ENCODE peak calls at places on chromosome 1, in five cellular contexts. K is Panc1, O is colonic mucosa, P is breast epithelium, B is left ventricle myocardium inferior. S is an unnamed sample. For H3K4me1, the result is how much of the 10 kb centered on the place peaks cover.

GRCh38 chr1:207022996-207023679 is 9.4 kb downstream of the C1orf116 start:
- DNase-seq in K (no peak), O (no peak), P (no peak), B (no peak), S (no peak)

GRCh38 chr1:197170538-197170937 is 24.1 kb upstream of the ASPM start:
- DNase-seq in K (no peak), O (no peak), P (no peak), B (no peak), S (no peak)

GRCh38 chr1:3454811-3455618 is 550 bp downstream of the ARHGEF16 start:
- DNase-seq in K (no peak), O (peak), P (no peak), B (peak), S (no peak)

GRCh38 chr1:59375321-59376220 is 78.7 kb downstream of the FGGY start:
- DNase-seq in K (peak), O (no peak), P (no peak), B (no peak), S (no peak)

GRCh38 chr1:198117267-198117666 is 39.5 kb upstream of the NEK7 start:
- DNase-seq in K (no peak), O (no peak), P (no peak), B (no peak), S (no peak)

GRCh38 chr1:185595835-185596667 is 138.1 kb upstream of the HMCN1 start:
- DNase-seq in K (peak), O (peak), P (no peak), B (no peak), S (no peak)

GRCh38 chr1:201229095-201229494 is 38.5 kb downstream of the IGFN1 start:
- DNase-seq in K (no peak), O (peak), P (no peak), B (no peak), S (no peak)

GRCh38 chr1:93552751-93553455 is 105.0 kb downstream of the FNBP1L start:
- DNase-seq in K (no peak), O (peak), P (no peak), B (peak), S (no peak)

GRCh38 chr1:160830321-160831153 is 32.1 kb downstream of the CD244 start:
- DNase-seq in K (peak), O (peak), P (peak), B (no peak), S (no peak)

GRCh38 chr1:165364432-165365133 is 8.1 kb upstream of the LMX1A start:
- DNase-seq in K (no peak), O (no peak), P (peak), B (peak), S (no peak)

GRCh38 chr1:157404063-157404501 is 148.2 kb downstream of the FCRL5 start:
- DNase-seq in K (no peak), O (no peak), P (no peak), B (no peak), S (no peak)
- H3K27ac ChIP-seq in K (no peak), O (no peak), P (no peak), B (no peak), S (no peak)

GRCh38 chr1:228073870-228074545 is 8.5 kb upstream of the ARF1 start:
- DNase-seq in K (no peak), O (no peak), P (no peak), B (peak), S (no peak)
- TF ChIP-seq CTCF in K (no peak), O (no peak), P (peak), B (no peak), S (no peak)

DNA sequence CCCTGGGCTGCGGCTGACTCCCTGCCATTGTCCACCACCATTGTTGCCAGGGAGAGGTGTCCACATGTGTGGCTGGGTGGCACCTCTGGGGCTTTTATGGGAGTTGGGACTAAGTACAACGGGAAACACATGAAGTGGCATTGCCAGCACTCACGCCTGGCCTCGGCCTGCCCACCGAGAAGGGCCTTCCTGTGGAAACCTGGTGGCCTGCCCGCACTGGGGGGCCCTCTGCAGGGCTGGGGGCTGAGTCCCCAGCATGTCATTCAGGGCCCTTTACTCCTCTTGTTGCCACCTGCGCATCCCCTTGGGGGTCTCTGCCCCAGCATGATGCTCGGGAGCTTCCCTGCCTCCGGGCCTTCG is 35.5 kb upstream of the RUNX3 start:
- DNase-seq in K (no peak), O (no peak), P (no peak), B (no peak), S (no peak)
- H3K4me1 ChIP-seq in K (under half), O (under half), P (under half), B (under half), S (under half)

DNA sequence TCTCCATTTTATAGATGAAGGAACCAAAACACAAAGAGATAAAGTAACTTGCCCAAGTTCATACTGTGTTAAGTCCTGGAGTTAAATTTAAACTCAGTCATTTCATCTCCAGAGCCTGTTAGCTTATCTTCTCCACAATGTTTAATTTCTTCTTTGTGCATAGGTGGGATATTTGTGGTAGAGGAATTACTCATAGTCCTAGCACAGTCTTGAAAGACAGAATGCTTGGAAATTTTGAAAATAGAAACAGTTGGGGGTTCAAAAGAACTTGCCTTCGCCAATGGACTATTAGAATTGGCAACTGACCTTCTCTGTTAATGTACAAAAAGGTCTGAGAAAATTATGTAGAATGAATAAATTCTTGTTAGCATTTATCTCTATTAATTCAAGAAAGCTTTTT is 832.0 kb upstream of the PRMT6 start:
- DNase-seq in K (no peak), O (no peak), P (no peak), B (no peak), S (no peak)
- H3K27ac ChIP-seq in K (no peak), O (no peak), P (no peak), B (no peak), S (no peak)

GRCh38 chr1:28194326-28195035 is 18.0 kb upstream of the PTAFR start:
- DNase-seq in K (no peak), O (no peak), P (no peak), B (no peak), S (no peak)
- TF ChIP-seq CTCF in K (no peak), O (no peak), P (no peak), B (no peak), S (no peak)

DNA sequence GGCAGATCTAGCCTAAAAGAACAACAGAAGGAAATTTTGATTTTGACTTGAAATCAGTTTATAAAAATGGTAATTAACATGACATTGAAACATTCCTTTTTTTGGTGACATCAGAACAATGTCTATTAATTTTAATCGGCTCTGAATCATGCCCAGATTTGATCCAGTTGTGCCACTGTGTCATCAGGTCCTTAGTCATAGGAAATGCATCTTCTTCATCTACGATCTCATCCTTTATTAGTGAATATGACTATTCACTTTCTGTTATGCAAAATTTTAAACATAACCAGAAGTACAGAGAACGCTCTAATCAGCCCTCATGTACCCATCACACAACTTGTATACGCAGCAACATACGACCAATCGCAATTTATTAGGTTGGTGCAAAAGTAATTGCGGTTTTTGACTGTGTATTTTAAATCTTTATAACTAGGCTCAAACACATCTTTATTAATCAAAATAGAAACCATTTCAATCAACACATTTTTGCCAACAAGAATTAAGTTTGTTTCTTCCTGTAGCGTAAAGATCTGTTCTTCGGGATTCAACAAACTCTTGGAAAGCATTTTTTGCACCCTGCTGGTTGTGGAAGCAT is 40.3 kb upstream of the TLR5 start:
- DNase-seq in K (no peak), O (no peak), P (no peak), B (no peak), S (no peak)
- H3K4me1 ChIP-seq in K (under half), O (under half), P (under half), B (under half), S (under half)

GRCh38 chr1:181140891-181141290 is 52.4 kb downstream of the IER5 start:
- DNase-seq in K (no peak), O (no peak), P (no peak), B (no peak), S (no peak)
- H3K27ac ChIP-seq in K (no peak), O (no peak), P (no peak), B (no peak), S (peak)

GRCh38 chr1:26431979-26432695 is at the start of gene DHDDS:
- DNase-seq in K (peak), O (peak), P (peak), B (peak), S (peak)
- TF ChIP-seq CTCF in K (no peak), O (no peak), P (peak), B (no peak), S (no peak)

GRCh38 chr1:64952055-64952699 is 14.2 kb downstream of the JAK1 start:
- DNase-seq in K (no peak), O (no peak), P (no peak), B (no peak), S (no peak)
- H3K4me1 ChIP-seq in K (half or more), O (under half), P (under half), B (half or more), S (half or more)

GRCh38 chr1:111488669-111489068 is 14.8 kb downstream of the ADORA3 start:
- DNase-seq in K (no peak), O (no peak), P (no peak), B (no peak), S (no peak)
- H3K27ac ChIP-seq in K (no peak), O (no peak), P (no peak), B (no peak), S (no peak)